ENCODE peak calls at places on chromosomes 13 and 19, in nine cellular contexts. X is AG09309; A is CD4-positive, alpha-beta T cell; S is uterus; J is bronchial epithelial cell; M is PC-3; U is hepatocyte; R is H1; I is thoracic aorta. O is an unnamed sample.

GRCh38 chr19:58471736-58472135 is 4.4 kb upstream of the ZNF446 start:
- DNase-seq in A (no peak), M (no peak), U (no peak), R (no peak), I (no peak), J (no peak), X (no peak), S (no peak), O (no peak)

GRCh38 chr19:39679056-39679790 is 23.5 kb downstream of the LGALS16 start:
- DNase-seq in I (no peak), X (no peak), U (no peak), R (no peak), S (no peak), A (no peak), J (no peak), M (no peak), O (no peak)

GRCh38 chr19:47107201-47107952 is 6.2 kb downstream of the ZC3H4 start:
- DNase-seq in U (peak), X (no peak), S (no peak), M (peak), R (no peak), I (no peak), A (peak), J (peak), O (peak)

GRCh38 chr19:32869369-32870153 is at the start of gene SLC7A9:
- DNase-seq in S (no peak), J (no peak), I (no peak), U (no peak), X (no peak), M (no peak), A (no peak), R (peak), O (no peak)

GRCh38 chr19:45444318-45445041 is 20.8 kb upstream of the ERCC1 start:
- DNase-seq in R (peak), I (peak), U (peak), X (no peak), M (peak), J (no peak), A (peak), S (peak), O (peak)

GRCh38 chr13:45492538-45492937 is 27.8 kb downstream of the COG3 start:
- DNase-seq in J (peak), R (no peak), S (no peak), U (no peak), X (no peak), A (no peak), I (no peak), M (no peak), O (no peak)

GRCh38 chr13:26255717-26256277 is 1.9 kb downstream of the CDK8 start:
- DNase-seq in M (peak), U (peak), S (no peak), X (no peak), R (no peak), A (no peak), I (no peak), J (no peak), O (no peak)

GRCh38 chr19:38977445-38978314 is 2.1 kb upstream of the FBXO17 start:
- DNase-seq in A (no peak), X (no peak), S (no peak), M (no peak), I (no peak), J (peak), U (peak), R (no peak), O (peak)

GRCh38 chr13:109274188-109274821 is 512.1 kb downstream of the IRS2 start:
- DNase-seq in U (peak), J (peak), X (no peak), M (peak), R (no peak), I (no peak), S (no peak), A (no peak), O (no peak)

GRCh38 chr19:17327654-17328516 is 6.8 kb downstream of the ANO8 start:
- DNase-seq in U (peak), A (no peak), I (no peak), S (peak), M (no peak), J (peak), R (peak), X (no peak), O (no peak)

GRCh38 chr13:50732712-50733111 is 110.8 kb downstream of the DLEU7 start:
- DNase-seq in X (peak), A (no peak), I (no peak), M (no peak), S (no peak), U (no peak), J (peak), R (no peak), O (no peak)

GRCh38 chr19:19134687-19135158 is 3.6 kb downstream of the TMEM161A start:
- DNase-seq in A (peak), I (no peak), R (peak), X (no peak), S (no peak), J (no peak), M (no peak), U (peak), O (no peak)

GRCh38 chr19:42122691-42123607 is 9.3 kb downstream of the POU2F2 start:
- DNase-seq in X (no peak), U (no peak), M (no peak), A (no peak), R (no peak), I (no peak), J (no peak), S (no peak), O (no peak)
- TF ChIP-seq CTCF in X (peak), U (no peak), M (no peak), A (no peak), R (no peak), I (no peak), J (no peak), S (no peak), O (no peak)

GRCh38 chr19:35055715-35056179 is 14.2 kb downstream of the HPN start:
- DNase-seq in A (no peak), I (no peak), X (no peak), S (no peak), M (peak), R (peak), J (peak), U (peak), O (peak)
- TF ChIP-seq CTCF in A (no peak), I (no peak), X (peak), S (no peak), M (peak), R (peak), J (peak), U (peak), O (peak)

DNA sequence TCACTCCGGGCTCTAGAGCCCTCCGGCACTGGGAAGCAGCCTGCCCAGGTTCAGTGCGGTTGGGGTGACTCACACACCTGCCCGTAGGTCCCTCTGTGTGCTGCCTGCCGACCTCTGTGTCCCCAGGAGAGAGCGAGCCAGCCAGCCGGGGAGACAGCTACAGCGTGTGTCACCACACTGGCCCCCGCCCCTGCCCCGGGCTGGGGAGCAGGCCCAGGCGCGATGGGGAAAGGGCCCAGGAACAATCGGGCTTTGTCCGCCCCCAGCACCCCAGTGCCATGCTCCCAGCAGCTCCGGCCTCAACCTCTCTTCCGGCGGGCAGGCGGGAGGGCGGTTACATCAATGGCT is at the start of gene KLK6:
- DNase-seq in U (peak), A (no peak), X (no peak), R (no peak), I (no peak), S (no peak), M (peak), J (peak), O (peak)
- TF ChIP-seq CTCF in U (no peak), A (no peak), X (no peak), R (no peak), I (no peak), S (no peak), M (no peak), J (no peak), O (no peak)

GRCh38 chr13:105144936-105145335 is 1390.5 kb downstream of the EFNB2 start:
- DNase-seq in S (no peak), A (no peak), M (no peak), R (no peak), U (no peak), I (no peak), J (no peak), X (no peak), O (no peak)

GRCh38 chr13:105147481-105147880 is 1388.0 kb downstream of the EFNB2 start:
- DNase-seq in R (no peak), M (no peak), J (no peak), U (no peak), X (no peak), A (no peak), S (no peak), I (no peak), O (no peak)

GRCh38 chr13:105139380-105140285 is 1395.8 kb downstream of the EFNB2 start:
- DNase-seq in M (no peak), I (no peak), S (no peak), J (peak), R (no peak), A (peak), U (no peak), X (no peak), O (no peak)

GRCh38 chr13:105142556-105142955 is 1392.9 kb downstream of the EFNB2 start:
- DNase-seq in M (no peak), U (no peak), S (no peak), A (no peak), I (no peak), R (no peak), J (no peak), X (no peak), O (no peak)

DNA sequence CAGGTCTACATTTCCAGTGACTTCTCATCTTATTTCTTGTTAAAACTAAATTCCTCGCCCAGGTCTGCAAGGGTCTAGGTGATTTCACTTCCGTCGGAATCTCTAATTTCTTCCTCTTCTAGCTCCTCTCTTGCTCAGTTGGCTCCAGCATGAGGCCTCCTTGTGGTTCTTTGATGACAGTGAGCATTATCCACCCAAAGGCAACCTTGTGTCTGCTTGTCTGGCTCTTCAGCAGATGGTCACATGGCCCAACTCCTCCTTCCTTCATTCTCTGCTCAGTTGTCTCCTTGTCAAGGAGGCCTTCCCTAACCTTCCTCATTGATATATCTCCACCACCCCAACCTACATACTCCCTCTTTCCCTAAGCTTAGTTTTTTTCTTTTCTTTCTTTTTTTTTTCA is 1391.4 kb downstream of the EFNB2 start:
- DNase-seq in M (no peak), A (no peak), J (no peak), U (no peak), X (no peak), I (no peak), R (no peak), S (no peak), O (no peak)
- TF ChIP-seq CTCF in M (no peak), A (no peak), J (no peak), U (no peak), X (no peak), I (no peak), R (no peak), S (no peak), O (no peak)

GRCh38 chr13:84894749-84895148 is 904.5 kb downstream of the SLITRK6 start:
- DNase-seq in A (no peak), J (no peak), I (no peak), U (no peak), R (peak), M (no peak), S (no peak), X (no peak), O (no peak)
- TF ChIP-seq CTCF in A (no peak), J (no peak), I (no peak), U (no peak), R (peak), M (no peak), S (no peak), X (no peak), O (no peak)

DNA sequence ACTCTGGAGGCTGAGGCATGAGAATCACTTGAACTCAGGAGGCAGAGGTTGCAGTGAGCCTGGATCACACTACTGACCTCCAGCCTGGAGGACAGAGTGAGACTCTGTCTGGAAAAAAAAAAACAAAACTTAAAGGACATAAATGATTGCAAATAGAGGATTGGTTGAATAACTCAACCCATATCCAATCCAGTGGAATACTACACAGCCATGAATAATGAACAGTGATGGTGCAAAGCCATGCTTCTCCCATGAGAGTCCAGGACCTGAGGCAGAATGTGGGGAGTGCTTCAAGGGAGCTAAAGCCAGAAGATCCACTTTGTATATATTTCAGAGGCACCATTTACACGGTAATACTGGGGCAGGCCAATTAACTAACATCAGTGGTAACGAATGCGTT is 2.2 kb upstream of the CEACAM18 start:
- DNase-seq in S (no peak), X (no peak), I (no peak), M (no peak), U (no peak), A (no peak), J (no peak), R (no peak), O (no peak)
- TF ChIP-seq CTCF in S (no peak), X (no peak), I (no peak), M (no peak), U (no peak), A (no peak), J (no peak), R (no peak), O (no peak)

DNA sequence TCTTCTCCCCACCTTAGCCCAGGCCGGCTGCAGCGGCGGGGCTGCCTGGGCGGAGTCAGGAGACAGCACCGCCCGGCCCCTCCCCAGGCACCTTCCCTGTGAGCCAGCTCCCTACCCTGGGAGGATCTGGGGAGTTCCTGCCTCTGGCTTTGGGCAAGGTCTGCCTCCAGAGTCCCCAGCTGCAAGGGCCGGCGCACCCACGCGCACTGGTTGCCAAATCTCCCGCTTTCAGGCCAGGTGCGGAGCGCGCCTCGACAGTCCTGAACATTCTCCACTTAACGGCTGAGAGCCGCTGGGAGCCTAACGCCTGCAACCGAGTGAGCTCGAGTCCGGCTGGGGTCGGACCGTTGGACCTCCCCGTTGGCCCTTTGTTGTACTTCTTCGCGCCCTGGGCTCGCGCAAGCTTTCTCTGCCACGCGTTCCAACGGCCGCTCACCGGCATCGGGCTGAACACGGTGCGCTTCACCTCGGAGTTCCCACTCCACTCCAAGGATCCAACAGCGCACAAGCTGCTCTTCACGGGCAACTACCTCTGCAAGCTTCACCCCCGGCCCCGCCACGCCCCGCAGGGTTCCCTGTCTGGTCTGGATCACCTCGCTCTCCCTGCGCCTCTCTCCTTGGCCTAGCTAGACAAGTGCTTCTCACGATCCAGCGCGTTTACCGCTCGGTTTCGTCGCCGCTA is 21.7 kb upstream of the ZNF30 start:
- DNase-seq in I (no peak), S (no peak), R (peak), A (no peak), U (no peak), M (no peak), J (no peak), X (no peak), O (no peak)
- TF ChIP-seq CTCF in I (no peak), S (no peak), R (no peak), A (no peak), U (no peak), M (no peak), J (no peak), X (no peak), O (no peak)

GRCh38 chr19:20243629-20244028 is 76.6 kb downstream of the ZNF486 start:
- DNase-seq in A (no peak), S (no peak), M (no peak), U (no peak), R (no peak), J (no peak), I (no peak), X (no peak), O (no peak)

GRCh38 chr19:20250627-20251026 is 83.6 kb downstream of the ZNF486 start:
- DNase-seq in J (no peak), M (no peak), U (no peak), I (no peak), S (no peak), X (no peak), R (no peak), A (no peak), O (no peak)

GRCh38 chr19:20247016-20247683 is 80.1 kb downstream of the ZNF486 start:
- DNase-seq in J (peak), X (no peak), U (peak), S (peak), A (peak), M (peak), I (no peak), R (peak), O (no peak)

GRCh38 chr19:20244356-20244755 is 77.3 kb downstream of the ZNF486 start:
- DNase-seq in J (no peak), A (no peak), I (no peak), S (no peak), U (no peak), X (no peak), M (no peak), R (no peak), O (no peak)

DNA sequence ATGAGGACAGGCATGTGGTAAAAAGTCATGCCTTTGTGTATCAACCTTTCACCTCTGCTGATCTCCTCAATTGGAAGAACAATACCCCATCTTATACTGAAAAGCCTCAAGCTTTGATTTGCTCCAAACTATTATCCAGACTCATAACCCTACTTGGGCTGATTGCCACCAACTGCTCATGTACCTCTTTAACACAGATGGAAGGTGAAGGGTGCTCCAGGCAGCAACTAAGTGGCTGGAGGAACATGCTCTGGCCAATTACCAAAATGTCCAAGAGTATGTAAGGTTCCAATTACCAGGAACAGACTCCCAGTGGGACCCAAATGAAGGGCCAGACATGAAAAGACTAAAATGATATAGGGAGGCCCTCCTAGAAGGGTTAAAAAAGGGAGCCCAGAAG is 78.3 kb downstream of the ZNF486 start:
- DNase-seq in M (no peak), U (no peak), I (no peak), R (no peak), J (no peak), A (no peak), X (no peak), S (no peak), O (no peak)
- TF ChIP-seq CTCF in M (no peak), U (no peak), I (no peak), R (no peak), J (no peak), A (no peak), X (no peak), S (no peak), O (no peak)

GRCh38 chr13:48633695-48634094 is 20.0 kb upstream of the CYSLTR2 start:
- DNase-seq in U (no peak), M (no peak), R (no peak), I (no peak), S (no peak), J (no peak), X (no peak), A (no peak), O (no peak)
- TF ChIP-seq CTCF in U (no peak), M (no peak), R (no peak), I (no peak), S (no peak), J (no peak), X (no peak), A (no peak), O (no peak)

GRCh38 chr19:48899781-48900476 is at the start of gene NUCB1:
- DNase-seq in R (peak), U (peak), S (peak), X (peak), I (peak), J (peak), A (peak), M (peak), O (peak)
- TF ChIP-seq CTCF in R (no peak), U (peak), S (peak), X (peak), I (peak), J (peak), A (no peak), M (no peak), O (no peak)

O was measured in Calu3.